ENCODE peak calls at places on chromosomes 5 and 9, in six cellular contexts. K is CD4-positive, alpha-beta memory T cell; N is KBM-7; P is stimulated activated CD4-positive, alpha-beta T cell treated with anti-CD3 and anti-CD28 coated beads, Interleukin-2, amount 100 ng/mL, for 48 hours; X is EL; E is GM12891. U is an unnamed sample.
A peak's percentile ranks its signal among the peaks of the same experiment; 100 is the strongest.

GRCh38 chr9:76893395-76893932 is 12.4 kb downstream of the PRUNE2 start:
- DNase-seq in N (no peak), P (no peak), X (no peak), K (no peak), E (no peak), U (no peak)

GRCh38 chr5:1660037-1660400 is 136.3 kb upstream of the LPCAT1 start:
- DNase-seq in P (no peak), N (no peak), X (no peak), E (peak; percentile 5), K (no peak), U (no peak)

GRCh38 chr9:128159073-128159783 is 837 bp upstream of the BBLN start:
- DNase-seq in K (peak; percentile 70), X (no peak), E (no peak), N (peak; percentile 94), P (peak; percentile 31), U (no peak)

GRCh38 chr5:72556351-72557146 is 49.3 kb upstream of the ZNF366 start:
- DNase-seq in E (peak; percentile 53), K (peak; percentile 4), P (peak; percentile 30), X (peak; percentile 77), N (no peak), U (no peak)

GRCh38 chr9:122307036-122307435 is 42.4 kb downstream of the MRRF start:
- DNase-seq in E (no peak), X (no peak), P (no peak), N (no peak), K (no peak), U (no peak)

GRCh38 chr5:110269478-110270142 is 456.9 kb downstream of the TMEM232 start:
- DNase-seq in N (no peak), K (no peak), P (no peak), X (no peak), E (no peak), U (no peak)

GRCh38 chr5:142324377-142324870 is 397 bp downstream of the SPRY4 start:
- DNase-seq in X (no peak), N (no peak), K (no peak), E (peak; percentile 56), P (no peak), U (no peak)

GRCh38 chr9:110960288-110960687 is 78.0 kb downstream of the LPAR1 start:
- DNase-seq in N (no peak), K (no peak), E (no peak), X (no peak), P (no peak), U (no peak)

GRCh38 chr5:65873181-65873580 is 53.2 kb upstream of the ERBIN start:
- DNase-seq in N (no peak), X (peak; percentile 74), P (no peak), E (no peak), K (no peak), U (no peak)

GRCh38 chr5:53714324-53715010 is 154.0 kb downstream of the NDUFS4 start:
- DNase-seq in K (no peak), X (peak; percentile 27), E (no peak), N (no peak), P (no peak), U (no peak)

GRCh38 chr9:127519301-127520166 is 68.2 kb downstream of the LRSAM1 start:
- DNase-seq in X (peak; percentile 100), P (peak; percentile 9), E (no peak), N (peak; percentile 86), K (no peak), U (no peak)

GRCh38 chr5:73735032-73735734 is 109.2 kb downstream of the ARHGEF28 start:
- DNase-seq in N (no peak), K (no peak), E (no peak), X (no peak), P (no peak), U (no peak)

GRCh38 chr5:146240951-146241350 is 37.5 kb downstream of the RBM27 start:
- DNase-seq in N (no peak), K (no peak), E (no peak), X (no peak), P (no peak), U (no peak)

GRCh38 chr5:159340511-159340910 is 10.2 kb upstream of the IL12B start:
- DNase-seq in N (no peak), E (no peak), X (no peak), P (no peak), K (peak; percentile 52), U (no peak)

GRCh38 chr9:110900917-110901316 is 137.4 kb downstream of the LPAR1 start:
- DNase-seq in N (no peak), E (no peak), P (no peak), X (peak; percentile 32), K (no peak), U (no peak)

GRCh38 chr5:57456056-57456455 is 26.6 kb downstream of the ACTBL2 start:
- DNase-seq in X (no peak), K (no peak), E (no peak), P (no peak), N (no peak), U (no peak)

GRCh38 chr5:72478684-72479083 is 28.5 kb downstream of the ZNF366 start:
- DNase-seq in N (no peak), P (no peak), E (no peak), K (no peak), X (no peak), U (no peak)

U was measured in chondrocyte.